ENCODE peak calls at places on chromosomes 7 and 10, in six cellular contexts. N is A549, W is fibroblast of the aortic adventitia, L is endothelial cell, Z is endodermal cell, J is cardiac muscle cell. B is an unnamed sample.

GRCh38 chr10:101303087-101303753 is 50.7 kb upstream of the BTRC start:
- DNase-seq in N (no peak), W (no peak), L (no peak), Z (no peak), J (no peak), B (no peak)

GRCh38 chr10:113336549-113337130 is 216.2 kb upstream of the HABP2 start:
- DNase-seq in N (no peak), W (no peak), L (no peak), Z (no peak), J (no peak), B (no peak)

GRCh38 chr10:86043236-86043635 is 323.4 kb downstream of the GRID1 start:
- DNase-seq in N (no peak), W (no peak), L (no peak), Z (no peak), J (no peak), B (no peak)

GRCh38 chr7:106068986-106069385 is 43.1 kb downstream of the SYPL1 start:
- DNase-seq in N (no peak), W (peak), L (no peak), Z (no peak), J (no peak), B (no peak)

GRCh38 chr10:123470570-123470969 is 195.6 kb upstream of the GPR26 start:
- DNase-seq in N (no peak), W (no peak), L (no peak), Z (no peak), J (no peak), B (no peak)

GRCh38 chr10:266974-267425 is 131.7 kb downstream of the ZMYND11 start:
- DNase-seq in N (peak), W (peak), L (no peak), Z (no peak), J (no peak), B (peak)

GRCh38 chr10:132070724-132071123 is 5.0 kb downstream of the JAKMIP3 start:
- DNase-seq in N (no peak), W (no peak), L (no peak), Z (no peak), J (no peak), B (no peak)

GRCh38 chr7:130480001-130480400 is 11.9 kb upstream of the MEST start:
- DNase-seq in N (no peak), W (no peak), L (no peak), Z (no peak), J (no peak), B (no peak)

GRCh38 chr7:75870557-75870956 is 8.3 kb upstream of the RHBDD2 start:
- DNase-seq in N (no peak), W (no peak), L (no peak), Z (no peak), J (no peak), B (no peak)

GRCh38 chr10:130226012-130226411 is 89.8 kb downstream of the GLRX3 start:
- DNase-seq in N (no peak), W (no peak), L (no peak), Z (no peak), J (no peak), B (no peak)

GRCh38 chr7:5692112-5692844 is 89.2 kb downstream of the RNF216 start:
- DNase-seq in N (peak), W (peak), L (no peak), Z (no peak), J (no peak), B (peak)

GRCh38 chr10:78634389-78634815 is 434.4 kb upstream of the ZMIZ1 start:
- DNase-seq in N (no peak), W (peak), L (no peak), Z (peak), J (no peak), B (peak)

GRCh38 chr10:11881477-11882417 is 58.6 kb downstream of the PROSER2 start:
- DNase-seq in N (peak), W (peak), L (no peak), Z (peak), J (no peak), B (peak)

GRCh38 chr7:101140339-101140699 is 13.4 kb downstream of the SERPINE1 start:
- DNase-seq in N (no peak), W (no peak), L (no peak), Z (no peak), J (no peak), B (peak)

GRCh38 chr7:70193514-70193913 is 595.2 kb downstream of the AUTS2 start:
- DNase-seq in N (peak), W (peak), L (no peak), Z (no peak), J (no peak), B (peak)

GRCh38 chr7:149334930-149335329 is 72.9 kb downstream of the ZNF783 start:
- DNase-seq in N (no peak), W (peak), L (no peak), Z (no peak), J (no peak), B (peak)

GRCh38 chr10:121308046-121308445 is 290.2 kb downstream of the FGFR2 start:
- DNase-seq in N (no peak), W (no peak), L (no peak), Z (no peak), J (no peak), B (no peak)

GRCh38 chr7:97272237-97272975 is 154.9 kb downstream of the SDHAF3 start:
- DNase-seq in N (no peak), W (no peak), L (no peak), Z (no peak), J (no peak), B (no peak)

GRCh38 chr10:17607603-17608332 is 9.4 kb downstream of the HACD1 start:
- DNase-seq in N (peak), W (peak), L (no peak), Z (peak), J (peak), B (peak)

GRCh38 chr10:23351914-23352313 is 7.3 kb upstream of the C10orf67 start:
- DNase-seq in N (no peak), W (peak), L (no peak), Z (no peak), J (no peak), B (peak)

GRCh38 chr7:92835851-92836488 is 403 bp downstream of the CDK6 start:
- DNase-seq in N (peak), W (peak), L (peak), Z (no peak), J (no peak), B (peak)

GRCh38 chr7:68107256-68107655 is 1110.6 kb downstream of the TYW1 start:
- DNase-seq in N (no peak), W (no peak), L (no peak), Z (no peak), J (peak), B (no peak)

GRCh38 chr7:66564045-66564444 is 64.6 kb upstream of the KCTD7 start:
- DNase-seq in N (no peak), W (no peak), L (no peak), Z (no peak), J (no peak), B (no peak)

GRCh38 chr7:17490825-17491224 is 192.4 kb downstream of the AHR start:
- DNase-seq in N (no peak), W (no peak), L (no peak), Z (no peak), J (no peak), B (no peak)

GRCh38 chr10:67650558-67650957 is 45.4 kb downstream of the CTNNA3 start:
- DNase-seq in N (no peak), W (no peak), L (no peak), Z (no peak), J (no peak), B (no peak)

GRCh38 chr10:50622497-50623298 is 1.1 kb downstream of the SGMS1 start:
- DNase-seq in N (peak), W (peak), L (peak), Z (peak), J (peak), B (peak)
- TF ChIP-seq CTCF in N (no peak), W (no peak), L (no peak), Z (no peak), J (no peak), B (peak)

GRCh38 chr7:95798401-95798930 is 26.1 kb downstream of the DYNC1I1 start:
- DNase-seq in N (no peak), W (no peak), L (no peak), Z (no peak), J (no peak), B (peak)

GRCh38 chr7:95793658-95794057 is 21.3 kb downstream of the DYNC1I1 start:
- DNase-seq in N (no peak), W (no peak), L (no peak), Z (no peak), J (no peak), B (no peak)

GRCh38 chr7:95796617-95797016 is 24.3 kb downstream of the DYNC1I1 start:
- DNase-seq in N (no peak), W (no peak), L (no peak), Z (no peak), J (no peak), B (no peak)

GRCh38 chr7:95800787-95801186 is 28.4 kb downstream of the DYNC1I1 start:
- DNase-seq in N (no peak), W (no peak), L (no peak), Z (no peak), J (no peak), B (no peak)

GRCh38 chr7:95794917-95795515 is 22.7 kb downstream of the DYNC1I1 start:
- DNase-seq in N (peak), W (peak), L (peak), Z (peak), J (no peak), B (peak)
- TF ChIP-seq CTCF in N (peak), W (peak), L (peak), Z (peak), J (peak), B (peak)

GRCh38 chr7:31922883-31923282 is 147.3 kb downstream of the PDE1C start:
- DNase-seq in N (no peak), W (no peak), L (no peak), Z (no peak), J (no peak), B (no peak)
- TF ChIP-seq CTCF in N (no peak), W (no peak), L (no peak), Z (no peak), J (no peak), B (no peak)

GRCh38 chr10:91042069-91042468 is 121.2 kb upstream of the ANKRD1 start:
- DNase-seq in N (no peak), W (no peak), L (no peak), Z (no peak), J (no peak), B (no peak)

GRCh38 chr10:91043173-91043910 is 122.5 kb upstream of the ANKRD1 start:
- DNase-seq in N (peak), W (peak), L (peak), Z (no peak), J (peak), B (peak)

GRCh38 chr10:91035650-91036292 is 114.9 kb upstream of the ANKRD1 start:
- DNase-seq in N (no peak), W (no peak), L (no peak), Z (no peak), J (no peak), B (no peak)

GRCh38 chr10:91036807-91037405 is 116.0 kb upstream of the ANKRD1 start:
- DNase-seq in N (no peak), W (peak), L (no peak), Z (no peak), J (no peak), B (no peak)

DNA sequence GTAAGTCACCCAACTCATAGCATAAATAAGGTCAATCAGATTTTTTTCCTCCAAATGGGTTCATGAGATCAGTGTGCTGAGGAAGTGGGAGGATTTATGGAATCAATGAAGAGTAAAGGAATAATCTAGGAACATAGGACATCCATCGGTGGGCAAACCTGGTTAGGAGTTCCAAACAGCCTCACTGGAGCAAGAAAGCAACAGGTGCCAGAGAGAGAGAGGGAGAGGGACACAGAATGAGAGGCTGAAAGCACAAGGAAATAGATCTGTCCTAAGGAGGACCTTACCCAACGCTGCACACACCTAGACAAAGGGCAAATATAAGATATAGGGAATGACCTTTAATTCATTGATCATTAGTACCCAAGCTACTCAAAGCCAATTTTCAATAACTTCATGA is 119.5 kb upstream of the ANKRD1 start:
- DNase-seq in N (no peak), W (no peak), L (no peak), Z (no peak), J (no peak), B (no peak)
- TF ChIP-seq CTCF in N (no peak), W (no peak), L (no peak), Z (no peak), J (no peak), B (no peak)

GRCh38 chr7:135102372-135102771 is 45.5 kb upstream of the TMEM140 start:
- DNase-seq in N (no peak), W (no peak), L (no peak), Z (no peak), J (no peak), B (no peak)
- TF ChIP-seq CTCF in N (no peak), W (no peak), L (no peak), Z (no peak), J (no peak), B (no peak)

GRCh38 chr10:43361532-43362190 is 9.8 kb upstream of the FXYD4 start:
- DNase-seq in N (no peak), W (no peak), L (no peak), Z (no peak), J (no peak), B (no peak)

GRCh38 chr10:43360086-43360485 is 11.3 kb upstream of the FXYD4 start:
- DNase-seq in N (no peak), W (no peak), L (no peak), Z (no peak), J (no peak), B (no peak)

GRCh38 chr10:43362191-43362839 is 9.1 kb upstream of the FXYD4 start:
- DNase-seq in N (peak), W (peak), L (peak), Z (peak), J (peak), B (peak)
- TF ChIP-seq CTCF in N (peak), W (peak), L (no peak), Z (peak), J (peak), B (peak)

DNA sequence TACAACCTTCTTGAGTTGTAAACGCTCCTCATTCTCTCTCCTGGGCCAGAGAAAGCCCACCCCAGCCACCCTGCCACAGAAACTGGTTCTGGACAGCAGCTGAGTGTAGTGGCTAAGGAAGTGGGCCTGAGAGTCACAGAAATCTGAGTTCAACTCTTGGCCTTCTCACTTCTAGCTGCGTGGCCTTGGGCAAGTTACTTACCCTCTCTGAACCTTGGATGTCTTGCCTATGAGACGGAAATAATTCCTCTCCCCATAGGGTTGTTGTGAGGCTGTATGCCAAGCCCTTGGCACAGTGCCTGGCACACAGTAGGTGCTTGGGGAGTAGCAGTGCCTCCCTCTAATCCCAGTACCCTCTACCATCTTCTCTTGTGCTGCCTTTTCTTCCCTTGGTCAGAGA is 51.5 kb downstream of the ADAMTS14 start:
- DNase-seq in N (no peak), W (no peak), L (no peak), Z (no peak), J (no peak), B (no peak)
- TF ChIP-seq CTCF in N (no peak), W (no peak), L (no peak), Z (no peak), J (no peak), B (no peak)